ENCODE peak calls at places on chromosomes 4 and X, in ten cellular contexts. A is ascending aorta; I is aorta; O is heart right ventricle; X is cardiac muscle cell; K is GM23248; W is left ventricle myocardium inferior; P is mammary epithelial cell; E is CD8-positive, alpha-beta memory T cell; U is adipocyte. B is an unnamed sample. For H3K36me3, the result is how much of the 10 kb centered on the place peaks cover.

GRCh38 chrX:45515262-45516215 is 314.9 kb upstream of the DIPK2B start:
- DNase-seq in O (peak), I (peak), U (peak), A (peak), P (peak), E (peak), K (peak), X (peak), W (no peak), B (peak)

GRCh38 chr4:164169591-164169990 is 584.3 kb upstream of the SMIM31 start:
- DNase-seq in O (no peak), U (no peak), E (no peak), W (no peak), K (no peak), A (no peak), P (peak), X (no peak), I (no peak), B (no peak)

GRCh38 chrX:154515803-154516654 is at the start of gene FAM3A:
- DNase-seq in K (peak), I (peak), W (peak), X (peak), P (peak), A (peak), O (peak), E (peak), U (peak), B (peak)

GRCh38 chr4:101191302-101192098 is 155.8 kb downstream of the PPP3CA start:
- DNase-seq in I (peak), X (no peak), U (peak), E (no peak), A (peak), O (peak), W (peak), P (no peak), K (peak), B (no peak)

GRCh38 chr4:176788248-176788647 is 4.5 kb downstream of the VEGFC start:
- DNase-seq in O (no peak), I (no peak), X (no peak), K (no peak), E (no peak), P (no peak), W (no peak), A (no peak), U (no peak), B (no peak)

GRCh38 chrX:114959729-114960128 is 57.7 kb downstream of the IL13RA2 start:
- DNase-seq in O (no peak), X (peak), I (no peak), K (peak), P (peak), E (no peak), U (peak), A (no peak), W (no peak), B (peak)

GRCh38 chr4:87896020-87896621 is 63.4 kb downstream of the MEPE start:
- DNase-seq in W (no peak), A (peak), K (peak), I (peak), O (no peak), U (peak), X (no peak), P (peak), E (no peak), B (peak)

GRCh38 chr4:21304061-21304541 is 603.8 kb downstream of the PACRGL start:
- DNase-seq in U (peak), W (no peak), P (no peak), K (peak), O (no peak), E (no peak), X (peak), I (no peak), A (no peak), B (peak)

GRCh38 chrX:139200793-139201192 is 329.7 kb upstream of the F9 start:
- DNase-seq in K (peak), O (no peak), P (no peak), W (no peak), I (no peak), E (no peak), X (no peak), A (no peak), U (no peak), B (no peak)

GRCh38 chrX:150324035-150324728 is 38.9 kb upstream of the MAMLD1 start:
- DNase-seq in U (peak), O (no peak), E (no peak), X (no peak), A (no peak), I (no peak), K (peak), P (peak), W (no peak), B (no peak)

GRCh38 chr4:5845035-5845905 is 47.6 kb downstream of the CRMP1 start:
- DNase-seq in K (no peak), I (no peak), P (no peak), A (no peak), E (no peak), X (peak), U (no peak), W (no peak), O (no peak), B (no peak)

GRCh38 chr4:10716163-10716562 is 31.6 kb upstream of the CLNK start:
- DNase-seq in P (no peak), K (no peak), X (no peak), O (no peak), U (peak), A (no peak), E (no peak), I (no peak), W (no peak), B (no peak)

GRCh38 chr4:87651941-87652340 is 1.9 kb downstream of the DMP1 start:
- DNase-seq in W (no peak), X (no peak), P (no peak), E (no peak), I (no peak), A (no peak), O (no peak), K (no peak), U (no peak), B (no peak)

GRCh38 chr4:6639137-6639680 is 1.3 kb upstream of the MRFAP1 start:
- DNase-seq in K (no peak), I (no peak), A (no peak), X (no peak), U (no peak), O (no peak), P (no peak), E (no peak), W (no peak), B (no peak)

GRCh38 chr4:106529348-106530033 is 160.9 kb upstream of the GIMD1 start:
- DNase-seq in W (no peak), X (no peak), I (no peak), K (peak), U (peak), A (no peak), P (peak), O (no peak), E (no peak), B (no peak)

GRCh38 chr4:154004859-154005520 is 216.1 kb upstream of the SFRP2 start:
- DNase-seq in W (no peak), U (peak), O (no peak), K (peak), A (no peak), E (no peak), P (peak), X (no peak), I (no peak), B (no peak)

GRCh38 chr4:8871417-8872401 is at the start of gene HMX1:
- DNase-seq in I (no peak), O (peak), P (no peak), W (peak), U (peak), E (no peak), X (peak), K (peak), A (no peak), B (peak)

GRCh38 chr4:1239949-1240305 is 9.0 kb downstream of the CTBP1 start:
- DNase-seq in A (no peak), X (no peak), P (no peak), K (no peak), O (no peak), I (no peak), W (no peak), E (peak), U (no peak), B (no peak)

GRCh38 chrX:69128573-69128972 is 36.7 kb downstream of the PJA1 start:
- DNase-seq in E (no peak), O (peak), P (no peak), X (peak), I (peak), W (no peak), A (no peak), K (peak), U (peak), B (peak)

GRCh38 chr4:75714681-75715080 is 9.7 kb upstream of the USO1 start:
- DNase-seq in O (no peak), U (peak), A (no peak), X (no peak), P (no peak), E (no peak), W (no peak), K (peak), I (no peak), B (no peak)

GRCh38 chr4:152535236-152535902 is 523 bp downstream of the FBXW7 start:
- DNase-seq in W (peak), K (peak), P (no peak), O (peak), I (peak), E (peak), X (no peak), A (no peak), U (peak), B (peak)

GRCh38 chrX:110397904-110398303 is 39.3 kb downstream of the RTL9 start:
- DNase-seq in U (no peak), K (no peak), I (no peak), P (no peak), A (no peak), W (no peak), X (no peak), O (no peak), E (no peak), B (no peak)

GRCh38 chr4:78937837-78938236 is 1.4 kb downstream of the PAQR3 start:
- DNase-seq in E (no peak), X (no peak), A (no peak), K (peak), U (no peak), W (no peak), O (no peak), I (no peak), P (peak), B (no peak)

GRCh38 chr4:134327274-134328122 is 125.9 kb upstream of the PABPC4L start:
- DNase-seq in E (peak), U (no peak), I (no peak), O (no peak), A (no peak), K (no peak), X (no peak), W (no peak), P (no peak), B (no peak)

GRCh38 chr4:102247041-102247440 is 98.2 kb downstream of the SLC39A8 start:
- DNase-seq in U (peak), W (no peak), K (peak), P (peak), X (no peak), O (no peak), I (no peak), A (no peak), E (no peak), B (no peak)

GRCh38 chr4:152265149-152265621 is 270.7 kb downstream of the FBXW7 start:
- DNase-seq in U (no peak), K (no peak), I (no peak), A (no peak), O (no peak), P (peak), E (no peak), W (no peak), X (no peak), B (no peak)

GRCh38 chr4:168076989-168077725 is 15.2 kb upstream of the ANXA10 start:
- DNase-seq in P (peak), I (peak), E (peak), K (peak), W (no peak), A (no peak), X (peak), U (peak), O (peak), B (peak)

GRCh38 chr4:80008971-80009370 is 64.1 kb downstream of the ANTXR2 start:
- DNase-seq in W (no peak), I (no peak), K (no peak), U (no peak), E (no peak), P (no peak), A (no peak), O (no peak), X (no peak), B (no peak)

GRCh38 chrX:28665778-28666177 is 78.5 kb downstream of the IL1RAPL1 start:
- DNase-seq in P (no peak), E (no peak), A (no peak), I (no peak), K (no peak), O (no peak), X (no peak), U (no peak), W (no peak), B (no peak)
- H3K36me3 ChIP-seq in P (under half), E (under half), A (under half), I (under half), K (under half), O (under half), X (under half), U (under half), W (under half), B (under half)

DNA sequence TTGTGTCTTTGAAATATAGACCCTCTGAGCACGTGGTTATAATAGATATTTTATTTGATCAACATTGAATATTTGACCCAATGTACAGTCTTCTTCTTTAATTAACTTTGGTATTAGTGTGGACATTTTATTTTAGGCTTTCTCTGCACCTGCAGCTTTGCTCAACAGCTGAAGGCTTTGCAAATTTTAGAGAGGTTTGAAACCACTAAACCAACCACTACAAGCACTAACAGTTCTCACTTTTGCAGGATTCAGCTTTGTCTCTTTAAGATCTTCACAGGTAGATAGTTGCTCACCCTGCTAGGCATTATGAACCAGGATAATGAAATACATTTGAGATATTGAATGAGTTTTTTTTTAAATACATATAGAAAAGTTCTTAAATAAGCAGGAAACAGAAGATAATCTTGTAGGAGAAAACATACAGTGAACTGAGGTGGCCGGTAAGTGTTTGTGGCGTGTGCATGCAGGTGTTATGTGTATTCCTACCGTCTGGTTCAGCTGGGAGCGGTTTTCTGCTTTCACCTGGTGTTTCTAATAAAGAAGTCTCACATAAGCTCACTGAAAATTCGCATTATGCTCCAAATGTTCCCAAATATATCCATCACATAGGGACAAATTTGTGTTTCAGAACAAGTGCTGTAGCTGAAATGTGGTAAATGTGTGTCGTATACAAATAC is 1508.3 kb upstream of the TENM3 start:
- DNase-seq in I (no peak), O (no peak), K (no peak), U (no peak), E (no peak), P (no peak), A (no peak), W (no peak), X (no peak), B (no peak)
- H3K4me3 ChIP-seq in I (no peak), O (no peak), K (no peak), U (no peak), E (no peak), P (no peak), A (no peak), W (no peak), X (no peak), B (no peak)

GRCh38 chr4:40395166-40395900 is 60.2 kb downstream of the CHRNA9 start:
- DNase-seq in K (no peak), A (no peak), I (no peak), O (no peak), U (no peak), X (no peak), W (no peak), E (no peak), P (no peak), B (no peak)
- H3K36me3 ChIP-seq in K (under half), A (under half), I (under half), O (under half), U (under half), X (under half), W (under half), E (under half), P (under half), B (under half)

DNA sequence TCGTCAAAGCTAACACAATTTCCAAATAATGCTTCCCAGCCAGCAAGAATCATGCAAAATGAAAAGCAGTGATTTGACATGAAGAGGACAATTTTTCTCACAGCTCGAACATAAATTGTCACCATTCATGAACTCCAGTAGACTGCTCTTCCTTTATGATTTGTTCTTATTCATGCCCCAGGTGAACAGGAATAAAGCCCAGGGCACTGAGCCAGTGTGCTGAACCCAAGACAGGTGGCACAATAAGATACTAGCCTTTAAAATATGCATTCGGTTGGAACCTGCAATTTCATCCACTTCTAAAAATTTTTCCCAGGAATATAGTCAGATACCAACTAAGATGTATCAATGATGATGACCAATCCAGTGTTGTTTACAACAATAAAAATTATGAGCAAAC is 139.7 kb downstream of the PRSS12 start:
- DNase-seq in A (no peak), I (no peak), O (no peak), E (no peak), U (no peak), K (no peak), P (no peak), W (no peak), X (no peak), B (no peak)
- H3K4me3 ChIP-seq in A (no peak), I (no peak), O (no peak), E (no peak), U (no peak), K (no peak), P (no peak), W (no peak), X (no peak), B (no peak)

DNA sequence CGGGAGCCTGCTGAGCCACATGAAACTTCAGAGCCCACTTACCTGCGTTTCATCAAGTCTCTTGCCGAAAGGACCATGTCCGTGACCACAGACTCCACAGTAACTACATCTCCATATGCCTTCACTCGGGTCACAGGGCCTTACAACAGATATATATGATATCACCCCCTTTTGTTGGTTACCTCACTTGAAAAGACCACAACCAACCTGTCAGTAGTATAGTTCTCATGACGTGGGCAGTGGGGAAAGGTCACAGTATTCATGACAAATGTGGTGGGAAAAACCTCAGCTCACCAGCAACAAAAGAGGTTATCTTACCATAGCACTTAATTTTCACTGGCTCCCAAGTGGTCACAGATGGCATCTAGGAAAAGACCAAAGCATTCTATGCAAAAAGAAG is 129.7 kb downstream of the TET2 start:
- DNase-seq in W (no peak), O (no peak), X (no peak), K (no peak), P (no peak), U (no peak), A (no peak), E (no peak), I (no peak), B (no peak)
- H3K36me3 ChIP-seq in W (half or more), O (half or more), X (under half), K (under half), P (under half), U (under half), A (under half), E (under half), I (under half), B (under half)

GRCh38 chr4:174010547-174010946 is 272.9 kb downstream of the FBXO8 start:
- DNase-seq in E (no peak), O (no peak), P (no peak), X (no peak), I (no peak), U (no peak), K (no peak), W (no peak), A (no peak), B (no peak)
- H3K4me3 ChIP-seq in E (no peak), O (no peak), P (no peak), X (no peak), I (no peak), U (peak), K (no peak), W (no peak), A (no peak), B (no peak)

B was measured in H7.